ENCODE peak calls at places on chromosome 16, in eight cellular contexts. One of them, this sample, is unnamed.

GRCh38 chr16:86245351-86245750 is 265.0 kb upstream of the FOXF1 start:
- DNase-seq in OCI-LY7: no peak
- DNase-seq in MM.1S: no peak
- DNase-seq in PC-3: no peak
- DNase-seq in GM23338: no peak
- DNase-seq in HCT116: no peak
- DNase-seq in hepatocyte: no peak
- DNase-seq in SK-N-SH: no peak
- DNase-seq in this sample: no peak

GRCh38 chr16:85695196-85696128 is 6.7 kb upstream of the GINS2 start:
- DNase-seq in MM.1S: no peak
- DNase-seq in PC-3: no peak
- DNase-seq in hepatocyte: no peak
- DNase-seq in GM23338: no peak
- DNase-seq in HCT116: no peak
- DNase-seq in OCI-LY7: no peak
- DNase-seq in SK-N-SH: no peak
- DNase-seq in this sample: no peak

GRCh38 chr16:54506691-54507090 is 220.1 kb upstream of the IRX3 start:
- DNase-seq in SK-N-SH: peak; percentile 63
- DNase-seq in HCT116: no peak
- DNase-seq in hepatocyte: no peak
- DNase-seq in GM23338: peak; percentile 19
- DNase-seq in OCI-LY7: no peak
- DNase-seq in MM.1S: no peak
- DNase-seq in PC-3: no peak
- DNase-seq in this sample: peak; percentile 28

GRCh38 chr16:87033541-87034300 is 283.5 kb downstream of the C16orf95 start:
- DNase-seq in OCI-LY7: no peak
- DNase-seq in hepatocyte: no peak
- DNase-seq in GM23338: no peak
- DNase-seq in SK-N-SH: no peak
- DNase-seq in PC-3: no peak
- DNase-seq in MM.1S: no peak
- DNase-seq in HCT116: no peak
- DNase-seq in this sample: no peak

GRCh38 chr16:4489030-4489429 is 12.8 kb downstream of the HMOX2 start:
- DNase-seq in MM.1S: no peak
- DNase-seq in hepatocyte: no peak
- DNase-seq in SK-N-SH: no peak
- DNase-seq in HCT116: no peak
- DNase-seq in PC-3: peak; percentile 63
- DNase-seq in GM23338: no peak
- DNase-seq in OCI-LY7: no peak
- DNase-seq in this sample: no peak

GRCh38 chr16:79155904-79156303 is 444.6 kb downstream of the MAF start:
- DNase-seq in SK-N-SH: no peak
- DNase-seq in OCI-LY7: no peak
- DNase-seq in MM.1S: no peak
- DNase-seq in PC-3: no peak
- DNase-seq in GM23338: no peak
- DNase-seq in HCT116: no peak
- DNase-seq in hepatocyte: no peak
- DNase-seq in this sample: no peak

GRCh38 chr16:57540906-57541753 is 1.3 kb upstream of the ADGRG5 start:
- DNase-seq in SK-N-SH: peak; percentile 10
- DNase-seq in HCT116: no peak
- DNase-seq in OCI-LY7: no peak
- DNase-seq in PC-3: no peak
- DNase-seq in GM23338: no peak
- DNase-seq in MM.1S: no peak
- DNase-seq in hepatocyte: no peak
- DNase-seq in this sample: no peak

GRCh38 chr16:17070882-17071592 is 399.7 kb downstream of the XYLT1 start:
- DNase-seq in HCT116: no peak
- DNase-seq in GM23338: peak; percentile 79
- DNase-seq in SK-N-SH: no peak
- DNase-seq in hepatocyte: peak; percentile 22
- DNase-seq in PC-3: no peak
- DNase-seq in MM.1S: peak; percentile 93
- DNase-seq in OCI-LY7: peak; percentile 81
- DNase-seq in this sample: peak; percentile 57

GRCh38 chr16:17375388-17376304 is 95.1 kb downstream of the XYLT1 start:
- DNase-seq in GM23338: no peak
- DNase-seq in HCT116: no peak
- DNase-seq in SK-N-SH: peak; percentile 70
- DNase-seq in OCI-LY7: peak; percentile 40
- DNase-seq in MM.1S: no peak
- DNase-seq in hepatocyte: peak; percentile 31
- DNase-seq in PC-3: no peak
- DNase-seq in this sample: no peak

GRCh38 chr16:81551141-81551808 is 106.7 kb downstream of the CMIP start:
- DNase-seq in PC-3: peak; percentile 51
- DNase-seq in MM.1S: no peak
- DNase-seq in GM23338: no peak
- DNase-seq in HCT116: no peak
- DNase-seq in SK-N-SH: peak; percentile 45
- DNase-seq in hepatocyte: no peak
- DNase-seq in OCI-LY7: no peak
- DNase-seq in this sample: no peak

GRCh38 chr16:19595043-19595767 is 39.7 kb downstream of the VPS35L start:
- DNase-seq in SK-N-SH: peak; percentile 10
- DNase-seq in OCI-LY7: no peak
- DNase-seq in hepatocyte: no peak
- DNase-seq in GM23338: no peak
- DNase-seq in HCT116: no peak
- DNase-seq in MM.1S: no peak
- DNase-seq in PC-3: peak; percentile 76
- DNase-seq in this sample: no peak

GRCh38 chr16:68319185-68319908 is 8.5 kb downstream of the PRMT7 start:
- DNase-seq in HCT116: no peak
- DNase-seq in OCI-LY7: no peak
- DNase-seq in PC-3: no peak
- DNase-seq in MM.1S: no peak
- DNase-seq in hepatocyte: no peak
- DNase-seq in SK-N-SH: no peak
- DNase-seq in GM23338: no peak
- DNase-seq in this sample: no peak

GRCh38 chr16:67190448-67191399 is 788 bp upstream of the EXOC3L1 start:
- DNase-seq in PC-3: no peak
- DNase-seq in MM.1S: no peak
- DNase-seq in HCT116: no peak
- DNase-seq in SK-N-SH: no peak
- DNase-seq in GM23338: no peak
- DNase-seq in hepatocyte: no peak
- DNase-seq in OCI-LY7: no peak
- DNase-seq in this sample: no peak

GRCh38 chr16:9378876-9379275 is 287.4 kb downstream of the HAPSTR1 start:
- DNase-seq in HCT116: no peak
- DNase-seq in OCI-LY7: no peak
- DNase-seq in PC-3: no peak
- DNase-seq in hepatocyte: no peak
- DNase-seq in MM.1S: no peak
- DNase-seq in SK-N-SH: no peak
- DNase-seq in GM23338: no peak
- DNase-seq in this sample: no peak

GRCh38 chr16:17520567-17520966 is 49.8 kb upstream of the XYLT1 start:
- DNase-seq in OCI-LY7: no peak
- DNase-seq in HCT116: no peak
- DNase-seq in GM23338: no peak
- DNase-seq in SK-N-SH: no peak
- DNase-seq in PC-3: no peak
- DNase-seq in hepatocyte: no peak
- DNase-seq in MM.1S: no peak
- DNase-seq in this sample: no peak

GRCh38 chr16:72172105-72173034 is at the start of gene PMFBP1:
- DNase-seq in MM.1S: peak; percentile 88
- DNase-seq in GM23338: peak; percentile 36
- DNase-seq in hepatocyte: peak; percentile 82
- DNase-seq in HCT116: no peak
- DNase-seq in SK-N-SH: no peak
- DNase-seq in PC-3: peak; percentile 74
- DNase-seq in OCI-LY7: peak; percentile 86
- DNase-seq in this sample: no peak

GRCh38 chr16:19135896-19136438 is 22.2 kb downstream of the ITPRIPL2 start:
- DNase-seq in OCI-LY7: no peak
- DNase-seq in PC-3: peak; percentile 81
- DNase-seq in MM.1S: no peak
- DNase-seq in SK-N-SH: no peak
- DNase-seq in GM23338: no peak
- DNase-seq in HCT116: no peak
- DNase-seq in hepatocyte: peak; percentile 46
- DNase-seq in this sample: no peak

GRCh38 chr16:2194852-2195315 is 1.5 kb downstream of the CASKIN1 start:
- DNase-seq in SK-N-SH: peak; percentile 74
- DNase-seq in PC-3: peak; percentile 64
- DNase-seq in GM23338: peak; percentile 89
- DNase-seq in hepatocyte: peak; percentile 69
- DNase-seq in HCT116: no peak
- DNase-seq in MM.1S: peak; percentile 53
- DNase-seq in OCI-LY7: peak; percentile 68
- DNase-seq in this sample: peak; percentile 64

GRCh38 chr16:72050769-72051464 is 3.4 kb upstream of the HP start:
- DNase-seq in GM23338: no peak
- DNase-seq in hepatocyte: no peak
- DNase-seq in HCT116: no peak
- DNase-seq in OCI-LY7: no peak
- DNase-seq in PC-3: no peak
- DNase-seq in MM.1S: no peak
- DNase-seq in SK-N-SH: no peak
- DNase-seq in this sample: no peak

GRCh38 chr16:4388275-4389021 is 16.8 kb downstream of the VASN start:
- DNase-seq in SK-N-SH: no peak
- DNase-seq in hepatocyte: no peak
- DNase-seq in GM23338: peak; percentile 45
- DNase-seq in PC-3: no peak
- DNase-seq in HCT116: no peak
- DNase-seq in OCI-LY7: no peak
- DNase-seq in MM.1S: no peak
- DNase-seq in this sample: no peak

GRCh38 chr16:68166264-68166663 is 69.7 kb downstream of the ESRP2 start:
- DNase-seq in SK-N-SH: no peak
- DNase-seq in MM.1S: no peak
- DNase-seq in HCT116: no peak
- DNase-seq in PC-3: no peak
- DNase-seq in hepatocyte: no peak
- DNase-seq in OCI-LY7: no peak
- DNase-seq in GM23338: no peak
- DNase-seq in this sample: no peak

GRCh38 chr16:89442990-89443726 is 47.2 kb downstream of the ANKRD11 start:
- DNase-seq in HCT116: peak; percentile 37
- DNase-seq in SK-N-SH: peak; percentile 60
- DNase-seq in OCI-LY7: no peak
- DNase-seq in MM.1S: no peak
- DNase-seq in hepatocyte: peak; percentile 78
- DNase-seq in GM23338: no peak
- DNase-seq in PC-3: peak; percentile 85
- DNase-seq in this sample: no peak

GRCh38 chr16:386641-387156 is 4.9 kb upstream of the PGAP6 start:
- DNase-seq in HCT116: no peak
- DNase-seq in PC-3: no peak
- DNase-seq in OCI-LY7: no peak
- DNase-seq in hepatocyte: peak; percentile 10
- DNase-seq in GM23338: no peak
- DNase-seq in MM.1S: peak; percentile 59
- DNase-seq in SK-N-SH: no peak
- DNase-seq in this sample: no peak
- TF ChIP-seq CTCF in HCT116: no peak
- TF ChIP-seq CTCF in PC-3: no peak
- TF ChIP-seq CTCF in OCI-LY7: peak; percentile 54
- TF ChIP-seq CTCF in hepatocyte: no peak
- TF ChIP-seq CTCF in GM23338: peak; percentile 42
- TF ChIP-seq CTCF in MM.1S: no peak
- TF ChIP-seq CTCF in SK-N-SH: peak; percentile 35
- TF ChIP-seq CTCF in this sample: peak; percentile 17

GRCh38 chr16:48003226-48003907 is 152.4 kb downstream of the ABCC12 start:
- DNase-seq in HCT116: no peak
- DNase-seq in GM23338: peak; percentile 58
- DNase-seq in SK-N-SH: no peak
- DNase-seq in PC-3: no peak
- DNase-seq in OCI-LY7: no peak
- DNase-seq in MM.1S: no peak
- DNase-seq in hepatocyte: no peak
- DNase-seq in this sample: peak; percentile 38
- TF ChIP-seq EZH2phosphoT487 in HCT116: no peak
- TF ChIP-seq EZH2phosphoT487 in GM23338: no peak
- TF ChIP-seq EZH2phosphoT487 in SK-N-SH: no peak
- TF ChIP-seq EZH2phosphoT487 in PC-3: no peak
- TF ChIP-seq EZH2phosphoT487 in OCI-LY7: no peak
- TF ChIP-seq EZH2phosphoT487 in MM.1S: no peak
- TF ChIP-seq EZH2phosphoT487 in hepatocyte: no peak
- TF ChIP-seq EZH2phosphoT487 in this sample: no peak

GRCh38 chr16:3306078-3306477 is 781 bp downstream of the ZNF75A start:
- DNase-seq in hepatocyte: no peak
- DNase-seq in MM.1S: no peak
- DNase-seq in OCI-LY7: no peak
- DNase-seq in GM23338: no peak
- DNase-seq in HCT116: no peak
- DNase-seq in PC-3: no peak
- DNase-seq in SK-N-SH: no peak
- DNase-seq in this sample: no peak

GRCh38 chr16:3304370-3304769 is 860 bp downstream of the TIGD7 start:
- DNase-seq in MM.1S: no peak
- DNase-seq in SK-N-SH: no peak
- DNase-seq in HCT116: no peak
- DNase-seq in PC-3: no peak
- DNase-seq in OCI-LY7: no peak
- DNase-seq in hepatocyte: no peak
- DNase-seq in GM23338: no peak
- DNase-seq in this sample: no peak

GRCh38 chr16:3305109-3306068 is at the start of the genes TIGD7 and ZNF75A:
- DNase-seq in SK-N-SH: peak; percentile 90
- DNase-seq in MM.1S: peak; percentile 90
- DNase-seq in HCT116: peak; percentile 51
- DNase-seq in PC-3: peak; percentile 84
- DNase-seq in OCI-LY7: no peak
- DNase-seq in hepatocyte: peak; percentile 93
- DNase-seq in GM23338: peak; percentile 96
- DNase-seq in this sample: peak; percentile 93
- TF ChIP-seq CTCF in SK-N-SH: peak; percentile 14
- TF ChIP-seq CTCF in MM.1S: peak; percentile 10
- TF ChIP-seq CTCF in HCT116: no peak
- TF ChIP-seq CTCF in PC-3: no peak
- TF ChIP-seq CTCF in OCI-LY7: no peak
- TF ChIP-seq CTCF in hepatocyte: no peak
- TF ChIP-seq CTCF in GM23338: no peak
- TF ChIP-seq CTCF in this sample: peak; percentile 4

GRCh38 chr16:21626659-21627277 is 25.6 kb downstream of the IGSF6 start:
- DNase-seq in hepatocyte: peak; percentile 64
- DNase-seq in HCT116: peak; percentile 4
- DNase-seq in GM23338: no peak
- DNase-seq in MM.1S: no peak
- DNase-seq in OCI-LY7: peak; percentile 14
- DNase-seq in SK-N-SH: peak; percentile 83
- DNase-seq in PC-3: peak; percentile 67
- DNase-seq in this sample: no peak
- TF ChIP-seq EZH2phosphoT487 in hepatocyte: no peak
- TF ChIP-seq EZH2phosphoT487 in HCT116: no peak
- TF ChIP-seq EZH2phosphoT487 in GM23338: no peak
- TF ChIP-seq EZH2phosphoT487 in MM.1S: no peak
- TF ChIP-seq EZH2phosphoT487 in OCI-LY7: no peak
- TF ChIP-seq EZH2phosphoT487 in SK-N-SH: no peak
- TF ChIP-seq EZH2phosphoT487 in PC-3: no peak
- TF ChIP-seq EZH2phosphoT487 in this sample: no peak

GRCh38 chr16:50667497-50668367 is 13.4 kb downstream of the SNX20 start:
- DNase-seq in GM23338: no peak
- DNase-seq in MM.1S: no peak
- DNase-seq in PC-3: no peak
- DNase-seq in hepatocyte: no peak
- DNase-seq in OCI-LY7: no peak
- DNase-seq in SK-N-SH: no peak
- DNase-seq in HCT116: no peak
- DNase-seq in this sample: no peak
- TF ChIP-seq CTCF in GM23338: peak; percentile 27
- TF ChIP-seq CTCF in MM.1S: no peak
- TF ChIP-seq CTCF in PC-3: no peak
- TF ChIP-seq CTCF in hepatocyte: peak; percentile 5
- TF ChIP-seq CTCF in OCI-LY7: no peak
- TF ChIP-seq CTCF in SK-N-SH: no peak
- TF ChIP-seq CTCF in HCT116: no peak
- TF ChIP-seq CTCF in this sample: no peak